ENCODE peak calls at places on chromosomes 16 and 17, in four cellular contexts. T is K562, Y is A549, Z is GM12878. J is an unnamed sample.

GRCh38 chr16:7381671-7382070 is 49.0 kb downstream of the RBFOX1 start:
- DNase-seq in T (no peak), Y (no peak), Z (no peak), J (no peak)

GRCh38 chr17:43906951-43907424 is 348 bp downstream of the MPP2 start:
- DNase-seq in T (peak; percentile 23), Y (no peak), Z (no peak), J (no peak)

GRCh38 chr17:34885076-34885475 is 76.2 kb downstream of the CCT6B start:
- DNase-seq in T (no peak), Y (no peak), Z (no peak), J (no peak)

GRCh38 chr16:50197582-50197981 is 44.5 kb downstream of the TENT4B start:
- DNase-seq in T (no peak), Y (no peak), Z (no peak), J (no peak)

GRCh38 chr17:2964028-2964356 is 99.4 kb downstream of the OR1D5 start:
- DNase-seq in T (no peak), Y (no peak), Z (no peak), J (no peak)

GRCh38 chr16:51155901-51156810 is 5.1 kb upstream of the SALL1 start:
- DNase-seq in T (no peak), Y (no peak), Z (no peak), J (peak; percentile 49)

GRCh38 chr17:16419929-16420271 is 4.5 kb downstream of the TRPV2 start:
- DNase-seq in T (no peak), Y (no peak), Z (no peak), J (peak; percentile 86)

GRCh38 chr16:88284626-88285513 is 97.9 kb upstream of the ZNF469 start:
- DNase-seq in T (peak; percentile 2), Y (no peak), Z (no peak), J (no peak)

GRCh38 chr16:725041-725376 is 1.2 kb downstream of the CCDC78 start:
- DNase-seq in T (no peak), Y (no peak), Z (no peak), J (no peak)

GRCh38 chr16:11806721-11807120 is 9.7 kb upstream of the ZC3H7A start:
- DNase-seq in T (no peak), Y (no peak), Z (no peak), J (peak; percentile 55)

GRCh38 chr17:44197980-44198720 is 1.5 kb downstream of the ATXN7L3 start:
- DNase-seq in T (peak; percentile 62), Y (peak; percentile 75), Z (no peak), J (peak; percentile 41)

GRCh38 chr17:32558997-32559650 is 72.3 kb downstream of the CDK5R1 start:
- DNase-seq in T (peak; percentile 28), Y (no peak), Z (peak; percentile 92), J (no peak)

GRCh38 chr16:1335211-1335971 is 1.9 kb downstream of the BAIAP3 start:
- DNase-seq in T (no peak), Y (no peak), Z (no peak), J (no peak)

GRCh38 chr16:81996664-81997529 is 14.4 kb downstream of the SDR42E1 start:
- DNase-seq in T (peak; percentile 45), Y (peak; percentile 51), Z (no peak), J (peak; percentile 57)

GRCh38 chr17:75864448-75864871 is 9.3 kb upstream of the WBP2 start:
- DNase-seq in T (no peak), Y (no peak), Z (peak; percentile 77), J (peak; percentile 92)

GRCh38 chr16:1729445-1729844 is 23.4 kb downstream of the MAPK8IP3 start:
- DNase-seq in T (no peak), Y (no peak), Z (no peak), J (no peak)

DNA sequence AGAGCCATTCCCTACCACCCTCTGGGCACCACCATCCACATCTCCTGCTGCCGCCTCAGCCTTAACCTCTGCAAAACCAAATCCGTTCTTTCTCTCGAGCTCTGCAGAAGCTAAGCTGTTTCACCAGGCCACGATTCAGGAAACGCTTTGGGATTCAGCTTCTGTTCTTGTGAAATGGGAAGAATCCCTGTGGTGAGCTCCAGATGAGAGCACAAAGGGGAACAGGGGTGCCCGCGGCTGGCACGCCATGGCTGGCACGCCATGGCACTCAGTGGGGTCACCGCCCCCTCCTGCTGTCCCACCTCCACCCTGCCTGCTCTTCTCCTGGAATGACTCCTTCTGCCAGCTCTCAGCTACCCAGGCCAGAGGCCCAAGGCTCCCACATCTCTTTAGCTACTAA is 5.7 kb downstream of the QPRT start:
- DNase-seq in T (no peak), Y (no peak), Z (no peak), J (no peak)
- TF ChIP-seq SMC3 in T (no peak), Y (no peak), Z (no peak), J (no peak)

GRCh38 chr17:39600469-39601009 is 7.2 kb downstream of the NEUROD2 start:
- DNase-seq in T (no peak), Y (no peak), Z (no peak), J (no peak)

GRCh38 chr17:39599665-39600468 is 7.9 kb downstream of the NEUROD2 start:
- DNase-seq in T (no peak), Y (no peak), Z (no peak), J (no peak)

GRCh38 chr17:39601758-39602532 is 5.8 kb downstream of the NEUROD2 start:
- DNase-seq in T (no peak), Y (no peak), Z (no peak), J (no peak)

GRCh38 chr17:39602533-39603303 is 5.0 kb downstream of the NEUROD2 start:
- DNase-seq in T (no peak), Y (no peak), Z (no peak), J (no peak)

DNA sequence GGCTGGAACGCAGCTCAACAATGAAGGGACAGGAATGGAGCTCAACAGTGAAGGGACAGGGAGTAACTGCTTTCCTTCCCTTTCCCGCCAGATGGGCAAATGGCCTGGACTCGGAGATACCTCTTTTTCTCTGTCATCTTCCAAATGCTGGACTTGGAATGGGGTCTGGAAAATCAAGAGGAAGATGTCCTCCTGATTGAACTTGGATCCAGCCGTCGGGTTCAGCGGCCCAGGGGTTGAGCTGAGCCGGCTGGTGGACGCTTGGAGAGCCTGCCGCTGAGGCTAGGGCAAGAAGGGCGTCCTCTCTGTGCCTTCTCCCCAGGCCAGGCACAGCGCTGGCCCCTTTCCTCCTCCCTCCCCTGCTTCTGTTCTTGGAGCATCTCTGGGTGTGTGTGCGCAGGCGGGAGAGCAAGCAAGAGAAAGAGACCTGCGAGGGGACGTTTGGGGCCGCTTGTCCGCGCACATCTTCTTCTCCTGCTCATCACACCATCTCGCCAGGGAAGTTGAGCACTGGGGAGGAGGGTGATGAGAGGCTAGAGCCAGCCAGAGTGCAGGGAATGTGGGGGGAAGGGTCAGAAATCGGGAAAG is 6.6 kb downstream of the NEUROD2 start:
- DNase-seq in T (no peak), Y (no peak), Z (no peak), J (no peak)
- TF ChIP-seq ELK1 in T (no peak), Y (no peak), Z (no peak), J (no peak)

GRCh38 chr16:3490911-3491629 is 4.2 kb downstream of the C16orf90 start:
- DNase-seq in T (peak; percentile 31), Y (no peak), Z (no peak), J (no peak)
- TF ChIP-seq SMC3 in T (no peak), Y (no peak), Z (peak; percentile 14), J (no peak)

GRCh38 chr16:83743241-83743640 is 64.5 kb upstream of the HSBP1 start:
- DNase-seq in T (no peak), Y (no peak), Z (no peak), J (no peak)

GRCh38 chr16:83744521-83744981 is 63.2 kb upstream of the HSBP1 start:
- DNase-seq in T (no peak), Y (no peak), Z (no peak), J (peak; percentile 7)

GRCh38 chr16:83743720-83744119 is 64.1 kb upstream of the HSBP1 start:
- DNase-seq in T (no peak), Y (no peak), Z (no peak), J (no peak)

GRCh38 chr16:83742076-83742475 is 65.7 kb upstream of the HSBP1 start:
- DNase-seq in T (no peak), Y (no peak), Z (no peak), J (no peak)

DNA sequence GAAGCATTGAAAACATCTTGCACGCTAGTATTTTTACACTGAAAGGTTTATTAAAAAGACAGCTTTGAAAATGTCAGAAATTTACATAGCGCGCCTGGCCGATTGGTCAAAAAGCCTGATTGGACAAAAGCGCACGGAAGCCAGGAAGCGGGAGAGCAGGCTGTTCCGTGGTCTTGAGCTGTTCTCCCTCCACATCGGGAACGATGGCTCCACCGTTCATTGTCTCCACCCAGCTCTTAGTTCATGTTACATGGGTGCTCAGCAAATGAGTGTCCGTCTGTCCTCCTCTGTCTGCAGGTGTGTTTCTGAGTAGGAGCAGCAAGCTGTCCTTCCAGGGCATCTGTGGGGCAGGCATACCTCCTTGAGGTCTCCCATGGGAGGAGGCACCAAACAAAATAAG is 65.3 kb upstream of the HSBP1 start:
- DNase-seq in T (no peak), Y (no peak), Z (no peak), J (no peak)
- TF ChIP-seq ELK1 in T (no peak), Y (no peak), Z (no peak), J (no peak)

GRCh38 chr16:84840687-84841627 is 21.2 kb downstream of the CRISPLD2 start:
- DNase-seq in T (no peak), Y (no peak), Z (no peak), J (no peak)

GRCh38 chr16:84839956-84840355 is 20.2 kb downstream of the CRISPLD2 start:
- DNase-seq in T (no peak), Y (peak; percentile 58), Z (no peak), J (peak; percentile 86)

GRCh38 chr16:84842516-84843148 is 22.8 kb downstream of the CRISPLD2 start:
- DNase-seq in T (no peak), Y (no peak), Z (no peak), J (no peak)

GRCh38 chr16:84843149-84844048 is 23.6 kb downstream of the CRISPLD2 start:
- DNase-seq in T (no peak), Y (no peak), Z (no peak), J (no peak)

GRCh38 chr16:84841787-84842300 is 22.1 kb downstream of the CRISPLD2 start:
- DNase-seq in T (no peak), Y (no peak), Z (no peak), J (no peak)
- TF ChIP-seq SMC3 in T (no peak), Y (no peak), Z (no peak), J (no peak)

DNA sequence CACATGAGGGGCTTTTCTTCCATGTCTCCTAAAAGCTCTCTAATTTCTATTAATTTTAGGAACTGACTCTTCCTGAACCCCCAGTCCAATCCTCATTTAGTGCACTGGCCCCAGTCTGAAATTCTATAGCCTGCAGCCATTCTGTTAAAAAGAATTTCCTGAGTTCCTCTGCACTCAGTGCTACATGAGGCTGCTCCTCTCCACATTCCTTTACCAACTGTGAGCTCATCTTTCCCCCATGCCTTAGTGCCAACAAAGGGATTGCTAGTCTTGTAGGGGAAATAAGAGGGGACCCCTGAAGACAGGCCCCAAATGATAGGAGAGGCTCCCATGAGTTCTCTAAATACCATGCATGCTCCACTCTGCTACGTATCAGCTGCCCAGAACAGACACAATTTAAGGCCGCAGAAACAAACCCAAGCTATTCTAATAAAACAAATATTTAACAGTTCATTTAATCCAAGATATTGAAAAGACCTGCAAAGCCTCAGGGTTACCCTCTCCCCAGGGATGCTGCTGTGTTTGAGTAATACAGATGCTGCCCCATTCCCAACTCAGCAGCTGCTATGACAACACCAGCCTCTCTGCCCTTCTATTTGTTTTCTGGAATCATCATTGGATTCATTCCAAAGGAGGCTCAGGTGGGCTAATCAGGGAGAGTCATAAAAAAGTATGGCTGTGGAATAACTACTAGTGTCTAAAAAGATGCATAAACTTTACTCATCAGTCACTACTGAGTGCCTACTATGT is 228.5 kb downstream of the TOX3 start:
- DNase-seq in T (no peak), Y (no peak), Z (no peak), J (no peak)
- TF ChIP-seq ELK1 in T (no peak), Y (no peak), Z (no peak), J (no peak)

J was measured in IMR-90.